ENCODE peak calls at places on chromosomes 11 and 22, in five cellular contexts. One of them, this sample, is unnamed.

GRCh38 chr11:3902441-3902840 is 47.0 kb downstream of the STIM1 start:
- DNase-seq in MM.1S: no peak
- DNase-seq in DMS79: no peak
- DNase-seq in NCI-H460: no peak
- DNase-seq in epithelial cell of esophagus: no peak
- DNase-seq in this sample: no peak

GRCh38 chr11:46296520-46297448 is 19.3 kb downstream of the CREB3L1 start:
- DNase-seq in epithelial cell of esophagus: no peak
- DNase-seq in MM.1S: no peak
- DNase-seq in DMS79: peak
- DNase-seq in NCI-H460: no peak
- DNase-seq in this sample: no peak

GRCh38 chr11:67071420-67072284 is 15.0 kb downstream of the RHOD start:
- DNase-seq in MM.1S: peak
- DNase-seq in NCI-H460: peak
- DNase-seq in epithelial cell of esophagus: peak
- DNase-seq in DMS79: no peak
- DNase-seq in this sample: no peak

GRCh38 chr11:73393479-73394415 is 17.5 kb downstream of the RELT start:
- DNase-seq in DMS79: peak
- DNase-seq in epithelial cell of esophagus: peak
- DNase-seq in NCI-H460: peak
- DNase-seq in MM.1S: peak
- DNase-seq in this sample: no peak

GRCh38 chr22:19887251-19887985 is 32.7 kb upstream of the GNB1L start:
- DNase-seq in DMS79: no peak
- DNase-seq in MM.1S: no peak
- DNase-seq in epithelial cell of esophagus: no peak
- DNase-seq in NCI-H460: no peak
- DNase-seq in this sample: no peak

GRCh38 chr11:129871914-129872313 is 23.5 kb downstream of the NFRKB start:
- DNase-seq in DMS79: peak
- DNase-seq in MM.1S: no peak
- DNase-seq in NCI-H460: no peak
- DNase-seq in epithelial cell of esophagus: no peak
- DNase-seq in this sample: no peak

GRCh38 chr11:33616552-33616951 is 84.1 kb downstream of the C11orf91 start:
- DNase-seq in NCI-H460: no peak
- DNase-seq in MM.1S: no peak
- DNase-seq in DMS79: no peak
- DNase-seq in epithelial cell of esophagus: peak
- DNase-seq in this sample: no peak

GRCh38 chr22:25488244-25489020 is 76.0 kb upstream of the GRK3 start:
- DNase-seq in MM.1S: no peak
- DNase-seq in NCI-H460: peak
- DNase-seq in epithelial cell of esophagus: peak
- DNase-seq in DMS79: no peak
- DNase-seq in this sample: no peak

GRCh38 chr22:41482319-41482935 is 13.5 kb downstream of the ACO2 start:
- DNase-seq in epithelial cell of esophagus: no peak
- DNase-seq in MM.1S: no peak
- DNase-seq in DMS79: no peak
- DNase-seq in NCI-H460: no peak
- DNase-seq in this sample: no peak

GRCh38 chr11:75826463-75827220 is 11.6 kb downstream of the UVRAG start:
- DNase-seq in NCI-H460: no peak
- DNase-seq in DMS79: no peak
- DNase-seq in MM.1S: no peak
- DNase-seq in epithelial cell of esophagus: no peak
- DNase-seq in this sample: no peak

GRCh38 chr11:76863196-76863777 is 2.6 kb downstream of the ACER3 start:
- DNase-seq in MM.1S: no peak
- DNase-seq in NCI-H460: no peak
- DNase-seq in DMS79: no peak
- DNase-seq in epithelial cell of esophagus: no peak
- DNase-seq in this sample: no peak

GRCh38 chr22:44758354-44758969 is 6.1 kb downstream of the ARHGAP8 start:
- DNase-seq in epithelial cell of esophagus: peak
- DNase-seq in DMS79: no peak
- DNase-seq in NCI-H460: no peak
- DNase-seq in MM.1S: no peak
- DNase-seq in this sample: no peak

GRCh38 chr11:119190531-119190930 is 5.3 kb downstream of the NHERF4 start:
- DNase-seq in DMS79: no peak
- DNase-seq in MM.1S: no peak
- DNase-seq in epithelial cell of esophagus: no peak
- DNase-seq in NCI-H460: no peak
- DNase-seq in this sample: no peak

GRCh38 chr22:50306753-50307749 is at the start of gene PLXNB2:
- DNase-seq in DMS79: no peak
- DNase-seq in epithelial cell of esophagus: peak
- DNase-seq in NCI-H460: peak
- DNase-seq in MM.1S: peak
- DNase-seq in this sample: no peak

GRCh38 chr11:452203-452744 is 2.2 kb downstream of the PTDSS2 start:
- DNase-seq in MM.1S: no peak
- DNase-seq in NCI-H460: no peak
- DNase-seq in DMS79: no peak
- DNase-seq in epithelial cell of esophagus: no peak
- DNase-seq in this sample: no peak

GRCh38 chr11:8097926-8098325 is 16.9 kb downstream of the TUB start:
- DNase-seq in DMS79: no peak
- DNase-seq in MM.1S: no peak
- DNase-seq in epithelial cell of esophagus: no peak
- DNase-seq in NCI-H460: no peak
- DNase-seq in this sample: peak

GRCh38 chr11:115687934-115688333 is 183.7 kb upstream of the CADM1 start:
- DNase-seq in MM.1S: no peak
- DNase-seq in NCI-H460: no peak
- DNase-seq in epithelial cell of esophagus: no peak
- DNase-seq in DMS79: no peak
- DNase-seq in this sample: no peak

GRCh38 chr11:103327721-103328120 is 218.5 kb downstream of the DYNC2H1 start:
- DNase-seq in DMS79: no peak
- DNase-seq in MM.1S: no peak
- DNase-seq in NCI-H460: no peak
- DNase-seq in epithelial cell of esophagus: no peak
- DNase-seq in this sample: no peak

GRCh38 chr11:44036811-44037657 is 10.7 kb upstream of the ACCSL start:
- DNase-seq in NCI-H460: peak
- DNase-seq in epithelial cell of esophagus: peak
- DNase-seq in MM.1S: peak
- DNase-seq in DMS79: peak
- DNase-seq in this sample: peak

GRCh38 chr11:19910931-19911330 is 198.3 kb downstream of the NAV2 start:
- DNase-seq in DMS79: no peak
- DNase-seq in MM.1S: no peak
- DNase-seq in epithelial cell of esophagus: no peak
- DNase-seq in NCI-H460: no peak
- DNase-seq in this sample: no peak

GRCh38 chr11:105469931-105470330 is 139.9 kb upstream of the GRIA4 start:
- DNase-seq in NCI-H460: no peak
- DNase-seq in epithelial cell of esophagus: no peak
- DNase-seq in MM.1S: no peak
- DNase-seq in DMS79: no peak
- DNase-seq in this sample: no peak

GRCh38 chr22:49047461-49047860 is 780.2 kb downstream of the BRD1 start:
- DNase-seq in MM.1S: no peak
- DNase-seq in DMS79: no peak
- DNase-seq in NCI-H460: no peak
- DNase-seq in epithelial cell of esophagus: no peak
- DNase-seq in this sample: no peak